ENCODE peak calls at places on chromosomes 5 and 9, in six cellular contexts. Z, T, P, A, O and V are unnamed samples.

GRCh38 chr9:33800886-33801285 is 5.5 kb downstream of the PRSS3 start:
- DNase-seq in T (no peak), A (no peak), P (no peak), O (no peak), Z (no peak), V (no peak)

GRCh38 chr9:109314011-109314531 is 6.8 kb downstream of the EPB41L4B start:
- DNase-seq in A (no peak), O (no peak), P (no peak), T (no peak), Z (no peak), V (no peak)

GRCh38 chr5:150133581-150134197 is 22.0 kb downstream of the PDGFRB start:
- DNase-seq in P (no peak), T (no peak), O (no peak), Z (no peak), A (no peak), V (no peak)

GRCh38 chr9:132994410-132995120 is 16.1 kb downstream of the GFI1B start:
- DNase-seq in P (peak), Z (peak), T (no peak), A (no peak), O (peak), V (no peak)

GRCh38 chr5:5126444-5126843 is 13.7 kb upstream of the ADAMTS16 start:
- DNase-seq in A (no peak), T (no peak), O (no peak), P (no peak), Z (no peak), V (peak)

GRCh38 chr5:173903396-173904140 is 15.4 kb downstream of the CPEB4 start:
- DNase-seq in P (no peak), T (no peak), O (no peak), A (no peak), Z (no peak), V (no peak)

GRCh38 chr9:119905706-119906105 is 536.5 kb upstream of the BRINP1 start:
- DNase-seq in P (no peak), T (no peak), Z (no peak), O (no peak), A (no peak), V (no peak)

GRCh38 chr9:30075451-30076199 is 2308.8 kb upstream of the ACO1 start:
- DNase-seq in T (no peak), A (no peak), O (peak), Z (peak), P (no peak), V (no peak)

GRCh38 chr5:147920420-147921030 is 14.2 kb upstream of the C5orf46 start:
- DNase-seq in P (no peak), Z (no peak), A (no peak), O (no peak), T (no peak), V (no peak)

GRCh38 chr9:134680393-134681060 is 38.9 kb downstream of the COL5A1 start:
- DNase-seq in Z (no peak), A (no peak), O (no peak), P (no peak), T (no peak), V (no peak)

GRCh38 chr9:93154293-93154903 is 20.3 kb upstream of the NINJ1 start:
- DNase-seq in P (peak), O (peak), Z (peak), T (no peak), A (peak), V (no peak)